ENCODE peak calls at places on chromosome 22, in nine cellular contexts. M is tibial nerve, X is fibroblast of pulmonary artery, Z is breast epithelium, U is esophagus squamous epithelium, Y is GM10248, Q is MCF 10A, J is tibial artery, D is right atrium auricular region. K is an unnamed sample.

GRCh38 chr22:29744902-29745301 is 21.9 kb downstream of the ZMAT5 start:
- DNase-seq in Y (no peak), Q (peak), U (no peak), Z (no peak), M (peak), X (peak), J (peak), D (no peak), K (peak)

GRCh38 chr22:38262051-38262795 is 10.6 kb downstream of the TMEM184B start:
- DNase-seq in J (no peak), D (no peak), Z (peak), Y (peak), U (no peak), Q (peak), X (no peak), M (no peak), K (no peak)

GRCh38 chr22:36385491-36386350 is 2.0 kb downstream of the MYH9 start:
- DNase-seq in Q (peak), X (no peak), Z (peak), U (no peak), J (peak), M (no peak), D (no peak), Y (no peak), K (no peak)

GRCh38 chr22:45124176-45124857 is 39.4 kb upstream of the NUP50 start:
- DNase-seq in Q (no peak), U (no peak), M (no peak), Y (no peak), Z (no peak), D (peak), J (no peak), X (no peak), K (no peak)

GRCh38 chr22:47307326-47307725 is 544.9 kb downstream of the TBC1D22A start:
- DNase-seq in Y (no peak), X (peak), Z (no peak), Q (peak), J (no peak), U (no peak), M (no peak), D (no peak), K (no peak)

GRCh38 chr22:30245985-30246901 is at the start of gene LIF:
- DNase-seq in X (peak), D (no peak), U (no peak), J (no peak), Q (peak), Y (peak), Z (no peak), M (no peak), K (no peak)

GRCh38 chr22:36795633-36796032 is 19.7 kb upstream of the IFT27 start:
- DNase-seq in Y (no peak), D (no peak), Z (no peak), M (no peak), J (no peak), U (no peak), X (no peak), Q (no peak), K (no peak)

GRCh38 chr22:36425977-36426523 is 38.3 kb upstream of the MYH9 start:
- DNase-seq in Z (no peak), D (no peak), U (no peak), X (peak), Y (no peak), J (peak), Q (no peak), M (no peak), K (no peak)

GRCh38 chr22:38347181-38347943 is 30.1 kb upstream of the CSNK1E start:
- DNase-seq in J (no peak), Q (no peak), U (no peak), M (no peak), X (no peak), Z (no peak), D (peak), Y (no peak), K (no peak)

GRCh38 chr22:33519140-33519973 is 400.9 kb downstream of the LARGE1 start:
- DNase-seq in M (peak), U (no peak), J (no peak), Q (no peak), X (peak), Z (no peak), Y (peak), D (no peak), K (peak)

GRCh38 chr22:45475876-45476514 is 26.7 kb upstream of the FBLN1 start:
- DNase-seq in M (no peak), Y (no peak), Z (no peak), J (peak), Q (peak), D (peak), X (no peak), U (no peak), K (no peak)

GRCh38 chr22:32206774-32207758 is 2.2 kb upstream of the RFPL2 start:
- DNase-seq in X (peak), Z (no peak), D (no peak), J (no peak), Q (peak), M (no peak), Y (no peak), U (no peak), K (no peak)

GRCh38 chr22:31248138-31248745 is 36.1 kb downstream of the LIMK2 start:
- DNase-seq in M (peak), Z (peak), J (peak), U (no peak), Q (peak), D (peak), X (peak), Y (peak), K (peak)

GRCh38 chr22:45424241-45424731 is 10.8 kb downstream of the RIBC2 start:
- DNase-seq in J (peak), M (no peak), U (no peak), D (peak), Q (no peak), Z (peak), X (no peak), Y (no peak), K (no peak)

GRCh38 chr22:50706481-50707125 is 31.4 kb upstream of the ACR start:
- DNase-seq in X (no peak), Q (no peak), Z (no peak), M (no peak), Y (no peak), D (no peak), J (no peak), U (no peak), K (no peak)

GRCh38 chr22:40383905-40384304 is 13.5 kb downstream of the SGSM3 start:
- DNase-seq in J (no peak), Y (no peak), X (peak), Q (peak), D (no peak), U (no peak), M (no peak), Z (no peak), K (peak)

GRCh38 chr22:49968313-49968830 is 7.8 kb downstream of the PIM3 start:
- DNase-seq in D (no peak), Z (peak), J (peak), Q (no peak), Y (no peak), U (no peak), M (no peak), X (no peak), K (no peak)

GRCh38 chr22:50731811-50732624 is 6.0 kb upstream of the ACR start:
- DNase-seq in U (no peak), J (no peak), Z (peak), X (peak), M (no peak), Q (peak), D (no peak), Y (peak), K (no peak)

GRCh38 chr22:32579533-32580220 is 105.1 kb downstream of the FBXO7 start:
- DNase-seq in Y (no peak), D (no peak), M (no peak), Z (no peak), X (no peak), Q (no peak), U (no peak), J (no peak), K (peak)

GRCh38 chr22:30497466-30498150 is 7.9 kb downstream of the SEC14L4 start:
- DNase-seq in M (no peak), X (no peak), D (no peak), Z (no peak), J (no peak), Y (no peak), Q (no peak), U (no peak), K (no peak)

GRCh38 chr22:46374663-46375474 is 39.4 kb downstream of the TRMU start:
- DNase-seq in J (no peak), M (no peak), Z (peak), X (no peak), D (no peak), Y (no peak), U (no peak), Q (no peak), K (no peak)

GRCh38 chr22:17164392-17165024 is 5.4 kb upstream of the HDHD5 start:
- DNase-seq in D (no peak), U (no peak), X (no peak), Z (no peak), Y (no peak), Q (no peak), M (no peak), J (no peak), K (no peak)

GRCh38 chr22:31089101-31090100 is 8.3 kb downstream of the SMTN start:
- DNase-seq in U (no peak), D (no peak), Z (no peak), Y (peak), M (no peak), J (no peak), X (peak), Q (peak), K (no peak)

DNA sequence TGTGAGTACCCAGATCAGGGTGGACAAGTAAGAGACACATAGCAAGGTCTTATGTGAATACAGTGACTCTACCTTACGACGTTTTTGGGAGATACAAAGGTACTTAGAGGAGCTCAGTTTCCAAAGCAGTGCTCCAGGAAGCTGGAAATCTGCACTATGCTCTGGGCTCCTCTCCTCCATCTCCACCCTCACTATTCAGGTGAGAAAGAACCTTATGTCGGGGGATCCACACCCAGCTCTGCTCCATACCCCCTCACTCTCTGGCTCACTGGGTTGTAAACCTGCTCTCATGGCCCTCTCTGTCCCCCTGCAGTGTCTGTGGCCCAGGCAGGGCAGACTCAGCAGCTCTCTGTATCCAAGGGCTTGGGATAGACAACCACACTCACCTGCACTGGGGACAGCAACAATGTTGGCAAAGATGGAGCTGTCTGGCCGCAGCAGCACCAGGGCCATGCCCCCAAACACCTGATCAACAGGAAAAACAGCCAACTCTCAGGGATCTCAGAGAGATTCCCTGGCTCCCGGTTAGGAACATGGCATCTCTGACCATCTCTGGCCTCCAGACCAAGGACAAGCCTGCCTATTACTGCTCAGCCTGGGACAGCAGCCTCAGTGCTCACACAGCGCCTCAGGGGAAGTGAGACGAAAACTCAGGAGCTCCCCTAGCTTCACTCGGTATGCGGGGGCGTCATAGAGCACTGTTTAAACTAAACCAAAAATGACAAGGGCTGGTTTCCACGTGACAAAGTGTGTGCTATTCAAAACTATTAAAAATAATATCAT is 60.9 kb upstream of the TOP3B start:
- DNase-seq in X (no peak), Z (no peak), Q (no peak), U (no peak), M (no peak), J (no peak), Y (peak), D (no peak), K (no peak)
- TF ChIP-seq CTCF in X (no peak), Z (no peak), Q (no peak), U (no peak), M (no peak), J (no peak), Y (no peak), D (no peak), K (no peak)

DNA sequence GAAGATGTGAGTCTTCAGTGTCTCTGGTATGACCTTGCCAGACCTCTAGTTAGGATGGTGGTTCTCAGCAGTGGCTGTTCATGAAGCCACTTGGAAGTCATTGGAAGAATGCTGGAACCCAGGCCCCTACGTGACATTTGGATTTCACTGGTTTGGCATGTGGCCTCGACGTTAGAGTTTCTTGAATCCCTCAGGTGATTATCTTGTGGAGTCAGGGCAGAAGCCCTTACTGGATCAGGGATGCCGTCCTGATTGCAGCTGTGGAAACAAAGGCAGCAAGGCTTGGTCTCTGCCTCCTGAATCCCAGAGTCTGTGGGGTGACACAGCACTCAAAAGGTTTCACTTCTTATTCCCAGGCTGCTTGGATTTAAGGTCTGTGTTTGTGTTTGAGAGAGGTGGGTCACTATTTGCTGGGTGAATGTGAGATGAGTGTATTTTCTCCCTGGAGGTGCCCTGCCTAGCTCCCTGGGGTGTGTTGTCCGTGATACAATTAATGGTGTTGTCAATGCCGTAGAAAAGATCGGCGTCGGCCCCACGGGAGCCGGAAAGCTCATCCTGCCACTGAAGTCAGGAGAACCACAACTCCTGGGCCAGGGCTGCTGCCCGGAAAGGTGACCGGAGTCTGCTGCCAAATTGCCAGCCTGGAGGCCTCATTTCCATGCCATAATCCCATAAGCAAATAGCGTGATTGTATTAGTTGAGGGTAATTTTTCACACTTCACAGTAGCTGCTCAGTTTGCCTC is 939.0 kb downstream of the BRD1 start:
- DNase-seq in M (no peak), U (no peak), Y (no peak), D (no peak), X (no peak), J (peak), Z (no peak), Q (no peak), K (no peak)
- TF ChIP-seq CTCF in M (no peak), U (no peak), Y (no peak), D (no peak), X (no peak), J (no peak), Z (no peak), Q (no peak), K (no peak)

GRCh38 chr22:23415490-23415851 is 164.6 kb downstream of the IGLL1 start:
- DNase-seq in J (no peak), Y (no peak), Q (no peak), D (no peak), U (no peak), X (no peak), Z (no peak), M (no peak), K (no peak)

GRCh38 chr22:23419151-23419550 is 160.9 kb downstream of the IGLL1 start:
- DNase-seq in X (no peak), Z (no peak), D (no peak), U (no peak), Y (no peak), Q (no peak), M (no peak), J (no peak), K (no peak)

GRCh38 chr22:23418159-23418788 is 161.8 kb downstream of the IGLL1 start:
- DNase-seq in Q (no peak), Y (no peak), D (no peak), Z (no peak), X (no peak), J (no peak), U (no peak), M (no peak), K (no peak)

GRCh38 chr22:23411739-23412138 is 168.4 kb downstream of the IGLL1 start:
- DNase-seq in X (no peak), Z (no peak), D (no peak), U (no peak), J (no peak), Y (no peak), M (no peak), Q (no peak), K (no peak)

DNA sequence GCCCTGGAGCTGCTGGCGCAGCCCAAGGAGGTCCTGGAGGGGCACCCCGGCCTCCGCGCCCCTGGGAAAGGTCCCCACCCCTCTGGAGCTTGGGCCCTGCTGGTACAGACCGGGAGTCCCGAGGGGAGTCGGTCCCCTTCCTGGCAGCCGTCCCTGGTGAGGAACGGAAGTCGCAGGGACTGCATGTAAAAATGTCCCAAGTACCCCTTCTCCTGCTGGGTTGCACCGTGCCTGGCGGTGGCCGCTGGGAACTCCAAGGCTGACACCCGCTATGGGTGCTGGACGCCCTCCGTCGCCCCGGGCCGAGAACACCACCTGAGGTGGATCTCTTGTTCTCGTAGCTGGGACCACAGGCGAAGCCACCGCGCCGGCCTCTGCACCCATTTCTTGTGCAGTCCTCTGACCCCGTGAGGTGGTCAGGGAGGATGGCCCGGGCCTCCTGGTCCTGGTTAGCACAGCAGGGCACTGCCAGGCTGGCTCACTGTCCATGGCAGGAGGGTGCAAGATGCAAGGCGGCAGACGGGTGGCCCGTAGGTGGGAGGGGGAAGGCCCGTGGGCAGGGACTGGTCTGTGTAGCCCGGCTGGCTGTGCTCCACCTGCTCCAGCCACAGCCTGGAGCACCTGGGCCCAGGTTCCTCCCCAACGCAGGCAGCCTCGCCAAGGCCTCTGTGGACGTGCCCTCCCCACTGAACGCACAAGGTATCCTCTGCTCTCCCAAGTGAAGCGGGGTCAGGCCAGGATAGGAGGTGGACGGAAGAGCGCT is 165.2 kb downstream of the IGLL1 start:
- DNase-seq in D (no peak), Z (no peak), X (no peak), Q (no peak), J (no peak), M (no peak), U (no peak), Y (no peak), K (no peak)
- TF ChIP-seq CTCF in D (no peak), Z (no peak), X (no peak), Q (no peak), J (no peak), M (no peak), U (no peak), Y (no peak), K (no peak)

GRCh38 chr22:25714070-25714469 is 27.9 kb upstream of the MYO18B start:
- DNase-seq in Z (no peak), X (no peak), Y (no peak), M (no peak), J (no peak), D (no peak), Q (no peak), U (no peak), K (no peak)
- TF ChIP-seq CTCF in Z (no peak), X (no peak), Y (no peak), M (no peak), J (no peak), D (no peak), Q (no peak), U (no peak), K (no peak)

GRCh38 chr22:43946391-43946680 is 8.9 kb upstream of the SAMM50 start:
- DNase-seq in D (no peak), J (no peak), U (no peak), Y (no peak), Z (no peak), Q (no peak), X (peak), M (no peak), K (no peak)
- TF ChIP-seq CTCF in D (no peak), J (no peak), U (no peak), Y (no peak), Z (no peak), Q (no peak), X (no peak), M (no peak), K (no peak)